ENCODE peak calls at places on chromosome 14, in seven cellular contexts. W is IMR-90, U is mesendoderm, B is H9, K is mesenchymal stem cell, C is H1, Q is trophoblast cell. Y is an unnamed sample.

GRCh38 chr14:56212541-56212940 is 94.3 kb downstream of the PELI2 start:
- DNase-seq in W (no peak), U (no peak), B (no peak), K (no peak), C (no peak), Q (no peak), Y (no peak)

GRCh38 chr14:55698051-55698450 is 118.0 kb downstream of the KTN1 start:
- DNase-seq in W (no peak), U (no peak), B (no peak), K (no peak), C (no peak), Q (no peak), Y (no peak)

GRCh38 chr14:74595006-74595735 is 16.9 kb downstream of the LTBP2 start:
- DNase-seq in W (peak; percentile 73), U (no peak), B (no peak), K (peak; percentile 38), C (no peak), Q (no peak), Y (no peak)

GRCh38 chr14:103819503-103820307 is 27.7 kb downstream of the PPP1R13B start:
- DNase-seq in W (no peak), U (peak; percentile 70), B (peak; percentile 77), K (peak; percentile 11), C (peak; percentile 27), Q (no peak), Y (peak; percentile 5)

GRCh38 chr14:32693114-32693513 is 245.6 kb upstream of the NPAS3 start:
- DNase-seq in W (peak; percentile 35), U (peak; percentile 14), B (peak; percentile 29), K (peak; percentile 57), C (no peak), Q (no peak), Y (no peak)

GRCh38 chr14:78202976-78203375 is 32.8 kb downstream of the NRXN3 start:
- DNase-seq in W (no peak), U (peak; percentile 7), B (no peak), K (no peak), C (no peak), Q (peak; percentile 12), Y (no peak)

GRCh38 chr14:102516531-102517411 is 7.2 kb upstream of the ANKRD9 start:
- DNase-seq in W (no peak), U (peak; percentile 68), B (peak; percentile 81), K (peak; percentile 53), C (no peak), Q (peak; percentile 82), Y (peak; percentile 62)

GRCh38 chr14:67574156-67574555 is 25.9 kb downstream of the PIGH start:
- DNase-seq in W (no peak), U (no peak), B (no peak), K (no peak), C (no peak), Q (no peak), Y (no peak)

GRCh38 chr14:55701638-55702037 is 121.6 kb downstream of the KTN1 start:
- DNase-seq in W (peak; percentile 75), U (no peak), B (no peak), K (no peak), C (no peak), Q (no peak), Y (no peak)

GRCh38 chr14:104891664-104892500 is 26.8 kb downstream of the CEP170B start:
- DNase-seq in W (no peak), U (no peak), B (peak; percentile 29), K (no peak), C (no peak), Q (peak; percentile 13), Y (no peak)

GRCh38 chr14:103292426-103293374 is 41.3 kb upstream of the EIF5 start:
- DNase-seq in W (peak; percentile 53), U (peak; percentile 75), B (peak; percentile 74), K (peak; percentile 70), C (no peak), Q (peak; percentile 94), Y (peak; percentile 73)

GRCh38 chr14:104660597-104660996 is 28.8 kb upstream of the INF2 start:
- DNase-seq in W (no peak), U (no peak), B (no peak), K (no peak), C (no peak), Q (no peak), Y (no peak)

GRCh38 chr14:57274551-57274950 is 5.8 kb downstream of the AP5M1 start:
- DNase-seq in W (peak; percentile 22), U (no peak), B (no peak), K (no peak), C (no peak), Q (no peak), Y (no peak)

GRCh38 chr14:26527095-26527494 is 70.7 kb downstream of the NOVA1 start:
- DNase-seq in W (peak; percentile 72), U (no peak), B (no peak), K (peak; percentile 57), C (no peak), Q (no peak), Y (no peak)

GRCh38 chr14:97107070-97107469 is 309.9 kb downstream of the VRK1 start:
- DNase-seq in W (no peak), U (no peak), B (no peak), K (no peak), C (no peak), Q (peak; percentile 61), Y (no peak)

GRCh38 chr14:73338551-73338950 is 101.2 kb downstream of the PAPLN start:
- DNase-seq in W (no peak), U (no peak), B (no peak), K (no peak), C (no peak), Q (peak; percentile 83), Y (no peak)

DNA sequence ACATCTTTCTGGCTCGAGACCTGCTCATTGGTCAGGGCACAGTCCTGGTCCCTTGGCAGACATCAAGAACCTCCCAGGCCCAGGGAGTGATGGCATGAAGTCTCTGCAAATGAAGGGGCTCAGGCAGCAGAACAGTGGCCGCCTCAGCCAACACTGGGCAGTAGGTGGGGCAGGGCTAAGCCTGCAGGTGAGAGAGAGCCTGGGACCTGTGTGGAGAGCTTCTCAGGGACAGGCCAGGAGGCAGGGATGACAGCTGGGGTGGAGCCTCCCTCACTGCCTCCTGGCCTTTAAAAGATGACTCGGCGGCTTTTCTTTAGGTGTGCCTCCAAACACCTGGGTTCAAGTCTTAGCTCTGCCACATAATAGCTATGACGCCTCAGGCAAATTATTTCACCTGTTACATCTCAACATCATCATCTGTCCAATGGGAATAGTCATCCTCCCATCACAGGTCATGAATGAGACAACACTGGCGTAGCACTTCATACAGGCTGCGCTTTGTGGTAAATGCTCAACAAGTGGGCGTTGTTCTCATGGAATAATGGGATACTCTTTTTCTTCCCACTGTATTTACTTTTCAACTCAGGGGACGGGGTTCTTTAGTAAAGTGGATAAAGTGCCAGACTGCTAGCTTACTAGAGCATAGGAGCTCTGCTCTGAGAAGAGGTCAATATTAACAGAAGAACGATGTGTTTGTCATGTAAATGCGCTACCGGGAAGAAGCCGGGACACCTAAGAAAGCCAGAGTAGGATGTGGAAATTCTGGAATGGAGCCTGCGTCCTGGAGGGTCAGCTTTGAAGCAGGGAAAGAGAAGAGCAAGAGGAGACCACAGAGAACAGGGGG is 277.4 kb downstream of the FOXN3 start:
- DNase-seq in W (no peak), U (peak; percentile 18), B (peak; percentile 69), K (no peak), C (no peak), Q (no peak), Y (no peak)
- H3K27ac ChIP-seq in W (no peak overlapping the region), U (no peak overlapping the region), B (no peak overlapping the region), K (no peak overlapping the region), C (no peak overlapping the region), Q (no peak overlapping the region), Y (no peak overlapping the region)

GRCh38 chr14:30873308-30874119 is 845 bp upstream of the COCH start:
- DNase-seq in W (no peak), U (no peak), B (no peak), K (no peak), C (no peak), Q (no peak), Y (no peak)
- H3K9ac ChIP-seq in W (no peak overlapping the region), U (peak overlapping the region; percentile 85), B (no peak overlapping the region), K (no peak overlapping the region), C (no peak overlapping the region), Q (no peak overlapping the region), Y (no peak overlapping the region)

DNA sequence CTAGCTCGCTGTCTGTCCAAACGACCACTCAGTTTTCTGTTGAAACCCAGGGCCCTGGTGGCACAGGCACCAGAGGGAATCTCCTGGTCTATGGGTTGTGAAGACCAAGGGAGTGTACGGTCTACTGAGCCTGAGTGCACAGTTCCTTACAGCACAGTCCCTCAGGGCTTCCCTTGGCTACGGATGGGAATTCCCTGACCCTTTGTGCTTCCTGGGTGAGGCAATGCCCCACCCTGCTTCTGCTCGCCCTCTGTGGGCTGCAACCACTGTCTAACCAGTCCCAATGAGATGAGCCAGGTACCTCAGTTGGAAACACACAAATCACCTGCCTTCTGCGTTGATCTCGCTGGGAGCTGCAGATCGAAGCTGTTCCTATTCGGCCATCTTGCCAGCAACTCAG is 22.6 kb downstream of the GPHN start:
- DNase-seq in W (no peak), U (no peak), B (no peak), K (no peak), C (no peak), Q (no peak), Y (no peak)
- H4K8ac ChIP-seq in W (no peak overlapping the region), U (no peak overlapping the region), B (no peak overlapping the region), K (peak overlapping the region; percentile 49), C (no peak overlapping the region), Q (no peak overlapping the region), Y (no peak overlapping the region)

DNA sequence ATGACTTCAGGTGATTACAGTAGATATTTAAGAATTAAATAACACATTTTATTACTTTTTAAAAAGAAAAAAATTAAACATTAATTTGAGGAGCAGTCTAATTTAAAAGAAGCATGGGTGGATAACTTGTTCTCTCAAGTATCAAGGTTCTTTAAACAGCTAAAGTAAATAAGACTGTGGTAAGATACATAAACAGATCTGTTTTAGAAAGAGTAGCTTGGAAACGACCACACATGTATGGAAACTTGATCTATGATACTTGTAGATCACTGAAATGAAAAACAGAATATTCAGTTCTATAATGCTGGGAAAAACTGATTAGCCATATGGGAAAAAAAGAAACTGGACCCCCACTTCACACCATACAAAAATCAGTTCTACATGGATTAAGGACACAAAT is 36.0 kb downstream of the TC2N start:
- DNase-seq in W (no peak), U (no peak), B (no peak), K (no peak), C (no peak), Q (no peak), Y (no peak)
- H3K27ac ChIP-seq in W (no peak overlapping the region), U (no peak overlapping the region), B (no peak overlapping the region), K (no peak overlapping the region), C (no peak overlapping the region), Q (no peak overlapping the region), Y (no peak overlapping the region)

GRCh38 chr14:98173291-98173690 is 1098.7 kb downstream of the BCL11B start:
- DNase-seq in W (no peak), U (peak; percentile 17), B (no peak), K (no peak), C (no peak), Q (no peak), Y (no peak)
- H3K9ac ChIP-seq in W (no peak overlapping the region), U (no peak overlapping the region), B (no peak overlapping the region), K (no peak overlapping the region), C (no peak overlapping the region), Q (no peak overlapping the region), Y (no peak overlapping the region)

GRCh38 chr14:72186461-72187035 is 254.3 kb downstream of the RGS6 start:
- DNase-seq in W (no peak), U (no peak), B (no peak), K (no peak), C (no peak), Q (no peak), Y (no peak)
- H4K8ac ChIP-seq in W (no peak overlapping the region), U (no peak overlapping the region), B (no peak overlapping the region), K (no peak overlapping the region), C (no peak overlapping the region), Q (no peak overlapping the region), Y (no peak overlapping the region)

Y was measured in neuronal stem cell.